ENCODE peak calls at places on chromosomes 6 and 20, in ten cellular contexts. Y is Right ventricle myocardium superior, L is fibroblast of lung, K is NCI-H2171 treated with DMSO at 0.1 percent for 48 hours, Z is HEK293T, H is Caki2, N is T-helper 2 cell, B is NCI-H446 treated with DMSO at 0.1 percent for 48 hours, D is H9, U is left cardiac atrium. I is an unnamed sample.

GRCh38 chr6:157668034-157668401 is 155.0 kb upstream of the SNX9 start:
- DNase-seq in Z (no peak), B (no peak), H (no peak), Y (no peak), U (no peak), N (no peak), L (no peak), K (no peak), D (no peak), I (no peak)

GRCh38 chr6:159110013-159110412 is 59.2 kb upstream of the FNDC1 start:
- DNase-seq in B (no peak), N (peak), Y (no peak), L (peak), Z (peak), U (no peak), K (peak), H (no peak), D (peak), I (no peak)

GRCh38 chr20:59071224-59071623 is 28.6 kb upstream of the PRELID3B start:
- DNase-seq in N (no peak), U (no peak), Y (no peak), L (no peak), H (no peak), B (no peak), K (no peak), D (no peak), Z (no peak), I (no peak)

GRCh38 chr6:29510746-29511300 is 23.1 kb upstream of the MAS1L start:
- DNase-seq in U (no peak), Z (no peak), N (no peak), B (no peak), D (peak), H (no peak), K (no peak), L (no peak), Y (no peak), I (no peak)

GRCh38 chr6:28944412-28945006 is 20.7 kb upstream of the TRIM27 start:
- DNase-seq in Z (no peak), Y (no peak), K (peak), H (peak), N (peak), B (peak), L (peak), D (peak), U (peak), I (peak)

GRCh38 chr6:143594647-143595046 is 83.1 kb upstream of the PHACTR2 start:
- DNase-seq in L (peak), D (no peak), Y (no peak), Z (no peak), B (no peak), N (peak), K (no peak), H (no peak), U (no peak), I (peak)

GRCh38 chr20:47165376-47165865 is 191.1 kb downstream of the ZMYND8 start:
- DNase-seq in U (no peak), Y (no peak), L (no peak), K (no peak), N (no peak), Z (no peak), H (no peak), D (no peak), B (no peak), I (no peak)

GRCh38 chr6:55250400-55250799 is 76.1 kb downstream of the HCRTR2 start:
- DNase-seq in K (no peak), L (no peak), N (no peak), Y (no peak), H (no peak), Z (no peak), U (no peak), D (peak), B (no peak), I (no peak)

GRCh38 chr6:38262041-38262440 is 377.7 kb downstream of the BTBD9 start:
- DNase-seq in H (peak), L (peak), Z (peak), N (no peak), K (no peak), B (no peak), U (no peak), D (no peak), Y (no peak), I (no peak)

GRCh38 chr6:28742668-28743270 is 181.0 kb downstream of the TRIM27 start:
- DNase-seq in D (peak), H (peak), K (peak), L (peak), B (peak), Y (no peak), Z (no peak), N (no peak), U (no peak), I (peak)

GRCh38 chr6:43781941-43782704 is 12.1 kb downstream of the VEGFA start:
- DNase-seq in U (no peak), H (no peak), K (no peak), Z (no peak), L (no peak), B (no peak), Y (no peak), D (no peak), N (no peak), I (no peak)

GRCh38 chr6:131061771-131062160 is 1.3 kb downstream of the EPB41L2 start:
- DNase-seq in H (no peak), N (no peak), L (no peak), B (no peak), U (no peak), Y (no peak), K (no peak), D (no peak), Z (no peak), I (peak)

GRCh38 chr6:166007349-166008263 is 160.0 kb downstream of the TBXT start:
- DNase-seq in U (peak), K (no peak), L (peak), D (no peak), B (no peak), Y (peak), Z (no peak), H (peak), N (no peak), I (peak)

GRCh38 chr6:158718431-158719126 is 68.7 kb downstream of the SYTL3 start:
- DNase-seq in L (no peak), D (peak), H (no peak), N (no peak), Y (no peak), Z (peak), U (no peak), B (no peak), K (no peak), I (peak)

GRCh38 chr6:15473741-15474161 is 189.1 kb downstream of the DTNBP1 start:
- DNase-seq in L (peak), N (no peak), Y (no peak), K (no peak), B (no peak), D (no peak), H (no peak), U (peak), Z (no peak), I (peak)

GRCh38 chr6:109473120-109473519 is 9.9 kb downstream of the ZBTB24 start:
- DNase-seq in H (no peak), Y (no peak), D (no peak), L (no peak), K (no peak), N (no peak), Z (no peak), U (no peak), B (no peak), I (no peak)

GRCh38 chr6:130324657-130325056 is 41.2 kb upstream of the TMEM200A start:
- DNase-seq in N (no peak), K (no peak), Z (no peak), D (no peak), Y (no peak), L (peak), H (no peak), B (no peak), U (no peak), I (no peak)

GRCh38 chr6:119345114-119345513 is 4.4 kb downstream of the MAN1A1 start:
- DNase-seq in U (no peak), D (no peak), K (no peak), L (no peak), Z (no peak), H (no peak), Y (no peak), B (no peak), N (no peak), I (no peak)

GRCh38 chr6:52745764-52746201 is 17.5 kb downstream of the GSTA2 start:
- DNase-seq in B (no peak), D (no peak), K (no peak), Z (no peak), U (no peak), H (no peak), Y (no peak), N (no peak), L (no peak), I (no peak)

GRCh38 chr20:7843613-7844012 is 96.6 kb downstream of the HAO1 start:
- DNase-seq in U (peak), B (no peak), Z (no peak), Y (peak), L (peak), H (no peak), N (no peak), K (no peak), D (no peak), I (no peak)

GRCh38 chr6:118565317-118565960 is 17.3 kb downstream of the PLN start:
- DNase-seq in Y (no peak), Z (peak), H (no peak), D (no peak), K (peak), U (no peak), B (no peak), L (peak), N (peak), I (peak)

GRCh38 chr6:56259163-56259562 is 11.8 kb upstream of the COL21A1 start:
- DNase-seq in Z (no peak), K (no peak), U (no peak), L (peak), N (no peak), B (no peak), H (no peak), Y (no peak), D (no peak), I (no peak)

GRCh38 chr6:1416820-1417219 is 27.4 kb downstream of the FOXF2 start:
- DNase-seq in B (no peak), Z (no peak), N (no peak), D (no peak), K (no peak), U (no peak), H (no peak), L (no peak), Y (no peak), I (no peak)

GRCh38 chr6:26175428-26176181 is 88.4 kb downstream of the HFE start:
- DNase-seq in L (peak), Y (no peak), H (peak), N (peak), K (peak), U (no peak), B (peak), D (no peak), Z (peak), I (peak)

GRCh38 chr20:8627386-8628030 is 441.4 kb upstream of the PLCB4 start:
- DNase-seq in L (no peak), K (no peak), Z (no peak), U (no peak), N (no peak), H (no peak), Y (no peak), D (no peak), B (no peak), I (no peak)